ENCODE peak calls at places on chromosomes 4 and X, in four cellular contexts. One of them, this sample, is unnamed.

GRCh38 chr4:72326692-72327632 is 242.1 kb downstream of the ADAMTS3 start:
- DNase-seq in coronary artery: no peak
- DNase-seq in WTC11: no peak
- DNase-seq in NCI-H2029: peak; percentile 3
- DNase-seq in this sample: peak; percentile 48

GRCh38 chr4:150318527-150318926 is 240.3 kb downstream of the DCLK2 start:
- DNase-seq in WTC11: no peak
- DNase-seq in NCI-H2029: no peak
- DNase-seq in coronary artery: no peak
- DNase-seq in this sample: no peak

GRCh38 chr4:89640620-89641366 is 196.2 kb downstream of the SNCA start:
- DNase-seq in WTC11: peak; percentile 87
- DNase-seq in NCI-H2029: no peak
- DNase-seq in coronary artery: no peak
- DNase-seq in this sample: peak; percentile 78

GRCh38 chr4:142663828-142664227 is 182.3 kb downstream of the INPP4B start:
- DNase-seq in coronary artery: no peak
- DNase-seq in WTC11: no peak
- DNase-seq in NCI-H2029: no peak
- DNase-seq in this sample: no peak

GRCh38 chr4:1340181-1340747 is 6.7 kb upstream of the UVSSA start:
- DNase-seq in WTC11: no peak
- DNase-seq in NCI-H2029: no peak
- DNase-seq in coronary artery: no peak
- DNase-seq in this sample: no peak

GRCh38 chrX:26915064-26915463 is 548.1 kb downstream of the PPP4R3C start:
- DNase-seq in WTC11: no peak
- DNase-seq in NCI-H2029: no peak
- DNase-seq in coronary artery: no peak
- DNase-seq in this sample: no peak

GRCh38 chrX:111259559-111259958 is 10.7 kb downstream of the CAPN6 start:
- DNase-seq in NCI-H2029: no peak
- DNase-seq in WTC11: no peak
- DNase-seq in coronary artery: no peak
- DNase-seq in this sample: no peak

GRCh38 chr4:166386491-166387367 is 513.7 kb downstream of the TLL1 start:
- DNase-seq in WTC11: no peak
- DNase-seq in coronary artery: no peak
- DNase-seq in NCI-H2029: no peak
- DNase-seq in this sample: peak; percentile 13

GRCh38 chr4:110808371-110808878 is 185.5 kb upstream of the PITX2 start:
- DNase-seq in NCI-H2029: no peak
- DNase-seq in WTC11: no peak
- DNase-seq in coronary artery: no peak
- DNase-seq in this sample: no peak

GRCh38 chrX:3026074-3026588 is 15.1 kb upstream of the ARSF start:
- DNase-seq in WTC11: no peak
- DNase-seq in coronary artery: no peak
- DNase-seq in NCI-H2029: no peak
- DNase-seq in this sample: no peak